ENCODE peak calls at places on chromosomes 1 and 21, in six cellular contexts. One of them, this sample, is unnamed.

GRCh38 chr1:208329291-208329690 is 85.1 kb upstream of the PLXNA2 start:
- DNase-seq in DMS53: peak; percentile 8
- DNase-seq in cardiac septum: no peak
- DNase-seq in adipocyte: no peak
- DNase-seq in NCI-H1092: no peak
- DNase-seq in GM18507: no peak
- DNase-seq in this sample: no peak

GRCh38 chr21:33196956-33197374 is 32.8 kb upstream of the IFNAR2 start:
- DNase-seq in DMS53: peak; percentile 84
- DNase-seq in cardiac septum: peak; percentile 82
- DNase-seq in adipocyte: peak; percentile 89
- DNase-seq in NCI-H1092: peak; percentile 54
- DNase-seq in GM18507: no peak
- DNase-seq in this sample: peak; percentile 53

GRCh38 chr1:162284206-162284955 is 92.3 kb downstream of the SPATA46 start:
- DNase-seq in DMS53: no peak
- DNase-seq in cardiac septum: no peak
- DNase-seq in adipocyte: no peak
- DNase-seq in NCI-H1092: no peak
- DNase-seq in GM18507: no peak
- DNase-seq in this sample: no peak

GRCh38 chr1:64059556-64059955 is 143.9 kb upstream of the UBE2U start:
- DNase-seq in DMS53: no peak
- DNase-seq in cardiac septum: no peak
- DNase-seq in adipocyte: no peak
- DNase-seq in NCI-H1092: no peak
- DNase-seq in GM18507: no peak
- DNase-seq in this sample: no peak

GRCh38 chr1:22212400-22213233 is 69.7 kb upstream of the WNT4 start:
- DNase-seq in DMS53: no peak
- DNase-seq in cardiac septum: no peak
- DNase-seq in adipocyte: no peak
- DNase-seq in NCI-H1092: no peak
- DNase-seq in GM18507: no peak
- DNase-seq in this sample: no peak

GRCh38 chr1:25523512-25523911 is 19.9 kb upstream of the LDLRAP1 start:
- DNase-seq in DMS53: peak; percentile 64
- DNase-seq in cardiac septum: no peak
- DNase-seq in adipocyte: no peak
- DNase-seq in NCI-H1092: peak; percentile 22
- DNase-seq in GM18507: no peak
- DNase-seq in this sample: peak; percentile 61

GRCh38 chr1:20386682-20387081 is 96.0 kb downstream of the VWA5B1 start:
- DNase-seq in DMS53: peak; percentile 22
- DNase-seq in cardiac septum: peak; percentile 38
- DNase-seq in adipocyte: no peak
- DNase-seq in NCI-H1092: peak; percentile 71
- DNase-seq in GM18507: no peak
- DNase-seq in this sample: no peak

GRCh38 chr1:236795035-236795756 is at the start of gene MTR:
- DNase-seq in DMS53: peak; percentile 99
- DNase-seq in cardiac septum: peak; percentile 99
- DNase-seq in adipocyte: peak; percentile 100
- DNase-seq in NCI-H1092: peak; percentile 99
- DNase-seq in GM18507: peak; percentile 98
- DNase-seq in this sample: peak; percentile 99

GRCh38 chr1:228405200-228405978 is 1.2 kb downstream of the TRIM11 start:
- DNase-seq in DMS53: peak; percentile 29
- DNase-seq in cardiac septum: peak; percentile 74
- DNase-seq in adipocyte: peak; percentile 40
- DNase-seq in NCI-H1092: no peak
- DNase-seq in GM18507: no peak
- DNase-seq in this sample: no peak

GRCh38 chr1:172561252-172561651 is 28.3 kb downstream of the SUCO start:
- DNase-seq in DMS53: no peak
- DNase-seq in cardiac septum: no peak
- DNase-seq in adipocyte: no peak
- DNase-seq in NCI-H1092: no peak
- DNase-seq in GM18507: no peak
- DNase-seq in this sample: peak; percentile 6

GRCh38 chr1:50080904-50081586 is 27.7 kb upstream of the ELAVL4 start:
- DNase-seq in DMS53: peak; percentile 88
- DNase-seq in cardiac septum: no peak
- DNase-seq in adipocyte: no peak
- DNase-seq in NCI-H1092: peak; percentile 48
- DNase-seq in GM18507: no peak
- DNase-seq in this sample: no peak

GRCh38 chr1:147569587-147570241 is 28.4 kb downstream of the BCL9 start:
- DNase-seq in DMS53: no peak
- DNase-seq in cardiac septum: no peak
- DNase-seq in adipocyte: no peak
- DNase-seq in NCI-H1092: no peak
- DNase-seq in GM18507: no peak
- DNase-seq in this sample: no peak

GRCh38 chr1:183693521-183693920 is 40.4 kb upstream of the APOBEC4 start:
- DNase-seq in DMS53: no peak
- DNase-seq in cardiac septum: no peak
- DNase-seq in adipocyte: no peak
- DNase-seq in NCI-H1092: no peak
- DNase-seq in GM18507: no peak
- DNase-seq in this sample: no peak

GRCh38 chr1:66778266-66778665 is 22.8 kb downstream of the INSL5 start:
- DNase-seq in DMS53: no peak
- DNase-seq in cardiac septum: no peak
- DNase-seq in adipocyte: no peak
- DNase-seq in NCI-H1092: peak; percentile 43
- DNase-seq in GM18507: no peak
- DNase-seq in this sample: no peak

GRCh38 chr1:29243023-29243862 is 6.9 kb downstream of the PTPRU start:
- DNase-seq in DMS53: no peak
- DNase-seq in cardiac septum: peak; percentile 15
- DNase-seq in adipocyte: no peak
- DNase-seq in NCI-H1092: no peak
- DNase-seq in GM18507: no peak
- DNase-seq in this sample: peak; percentile 24

GRCh38 chr1:167864392-167864992 is 49.4 kb downstream of the ADCY10 start:
- DNase-seq in DMS53: no peak
- DNase-seq in cardiac septum: no peak
- DNase-seq in adipocyte: no peak
- DNase-seq in NCI-H1092: no peak
- DNase-seq in GM18507: no peak
- DNase-seq in this sample: no peak

GRCh38 chr1:155976913-155977606 is 1.3 kb downstream of the ARHGEF2 start:
- DNase-seq in DMS53: peak; percentile 23
- DNase-seq in cardiac septum: no peak
- DNase-seq in adipocyte: no peak
- DNase-seq in NCI-H1092: no peak
- DNase-seq in GM18507: no peak
- DNase-seq in this sample: no peak

GRCh38 chr1:58883888-58884482 is 100.1 kb upstream of the JUN start:
- DNase-seq in DMS53: peak; percentile 72
- DNase-seq in cardiac septum: no peak
- DNase-seq in adipocyte: no peak
- DNase-seq in NCI-H1092: no peak
- DNase-seq in GM18507: no peak
- DNase-seq in this sample: no peak

GRCh38 chr1:51265618-51266017 is 29.5 kb downstream of the RNF11 start:
- DNase-seq in DMS53: no peak
- DNase-seq in cardiac septum: no peak
- DNase-seq in adipocyte: no peak
- DNase-seq in NCI-H1092: no peak
- DNase-seq in GM18507: no peak
- DNase-seq in this sample: no peak

GRCh38 chr1:212167098-212167497 is 118.1 kb upstream of the PPP2R5A start:
- DNase-seq in DMS53: no peak
- DNase-seq in cardiac septum: no peak
- DNase-seq in adipocyte: no peak
- DNase-seq in NCI-H1092: no peak
- DNase-seq in GM18507: no peak
- DNase-seq in this sample: no peak

GRCh38 chr21:42766756-42767560 is 112.4 kb downstream of the WDR4 start:
- DNase-seq in DMS53: no peak
- DNase-seq in cardiac septum: no peak
- DNase-seq in adipocyte: no peak
- DNase-seq in NCI-H1092: no peak
- DNase-seq in GM18507: no peak
- DNase-seq in this sample: no peak

GRCh38 chr1:212205006-212205405 is 80.2 kb upstream of the PPP2R5A start:
- DNase-seq in DMS53: no peak
- DNase-seq in cardiac septum: no peak
- DNase-seq in adipocyte: no peak
- DNase-seq in NCI-H1092: no peak
- DNase-seq in GM18507: no peak
- DNase-seq in this sample: no peak

GRCh38 chr1:39003787-39004186 is 12.7 kb downstream of the AKIRIN1 start:
- DNase-seq in DMS53: no peak
- DNase-seq in cardiac septum: no peak
- DNase-seq in adipocyte: peak; percentile 29
- DNase-seq in NCI-H1092: no peak
- DNase-seq in GM18507: no peak
- DNase-seq in this sample: no peak

This sample was measured in HTR-8/SVneo.